ENCODE peak calls at places on chromosomes 13 and 19, in eight cellular contexts. A is mammary epithelial cell, D is pancreas, R is tibial nerve, S is psoas muscle, B is spleen, O is Peyer's patch, Y is endodermal cell. E is an unnamed sample.

GRCh38 chr13:39108746-39109145 is 70.5 kb downstream of the NHLRC3 start:
- DNase-seq in S (no peak), A (no peak), O (no peak), D (no peak), B (no peak), R (no peak), Y (no peak), E (no peak)

GRCh38 chr19:38213911-38214625 is 10.0 kb downstream of the DPF1 start:
- DNase-seq in Y (no peak), O (no peak), R (no peak), S (no peak), A (peak; percentile 87), D (no peak), B (no peak), E (no peak)

GRCh38 chr19:11421607-11422098 is 2.5 kb upstream of the RGL3 start:
- DNase-seq in S (peak; percentile 70), O (no peak), A (no peak), D (no peak), Y (peak; percentile 98), B (peak; percentile 85), R (no peak), E (peak; percentile 58)

GRCh38 chr13:49499889-49500660 is 4.3 kb downstream of the PHF11 start:
- DNase-seq in S (no peak), O (no peak), R (no peak), B (no peak), A (peak; percentile 85), D (no peak), Y (no peak), E (no peak)

GRCh38 chr13:98133949-98134348 is 8.9 kb upstream of the FARP1 start:
- DNase-seq in B (no peak), R (no peak), D (no peak), A (no peak), O (no peak), Y (no peak), S (no peak), E (no peak)

GRCh38 chr19:29586401-29586800 is 19.7 kb upstream of the POP4 start:
- DNase-seq in Y (no peak), A (no peak), D (no peak), O (no peak), B (no peak), S (no peak), R (no peak), E (no peak)

GRCh38 chr19:52981329-52981728 is 18.6 kb upstream of the ZNF816 start:
- DNase-seq in Y (peak; percentile 58), B (no peak), D (no peak), O (no peak), A (no peak), R (no peak), S (no peak), E (no peak)

GRCh38 chr13:41650706-41651105 is 193.4 kb downstream of the RGCC start:
- DNase-seq in S (no peak), Y (no peak), R (no peak), D (no peak), A (no peak), O (no peak), B (no peak), E (no peak)

GRCh38 chr13:22505489-22505888 is 675.3 kb upstream of the SGCG start:
- DNase-seq in Y (no peak), D (no peak), A (no peak), O (no peak), R (no peak), B (no peak), S (no peak), E (no peak)

GRCh38 chr19:55442372-55443044 is 592 bp downstream of the SHISA7 start:
- DNase-seq in A (no peak), O (no peak), S (no peak), Y (peak; percentile 79), D (no peak), R (no peak), B (no peak), E (no peak)

GRCh38 chr19:13153627-13154240 is 3.5 kb downstream of the IER2 start:
- DNase-seq in S (peak; percentile 65), O (no peak), B (peak; percentile 92), R (no peak), Y (no peak), A (no peak), D (peak; percentile 52), E (no peak)

GRCh38 chr19:35744335-35744687 is 907 bp downstream of the U2AF1L4 start:
- DNase-seq in B (no peak), S (no peak), Y (no peak), A (no peak), D (no peak), O (no peak), R (no peak), E (no peak)
- H3K27ac ChIP-seq in B (peak overlapping the region; percentile 99), S (peak overlapping the region; percentile 100), Y (no peak overlapping the region), A (no peak overlapping the region), D (peak overlapping the region; percentile 100), O (peak overlapping the region; percentile 98), R (peak overlapping the region; percentile 100), E (peak overlapping the region; percentile 99)

DNA sequence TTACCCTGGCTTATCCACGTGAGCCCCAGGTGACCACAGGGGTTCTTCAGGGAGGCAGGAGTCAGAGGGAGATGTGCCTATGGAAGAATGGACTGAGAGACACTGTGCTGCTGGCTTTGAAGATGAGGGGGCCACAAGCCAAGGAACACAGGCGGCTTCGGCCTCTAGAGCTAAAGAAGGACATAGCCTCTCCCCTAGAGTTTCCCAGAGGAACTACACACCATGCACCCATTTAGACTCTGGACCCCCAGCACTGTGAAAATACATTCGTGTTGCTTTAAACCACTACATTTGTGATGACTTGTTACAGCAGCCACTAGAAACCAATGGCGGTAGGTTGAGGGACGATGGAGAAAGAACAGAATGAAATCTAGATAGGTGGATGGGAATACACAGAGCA is 13.7 kb upstream of the ATF5 start:
- DNase-seq in A (no peak), D (no peak), O (no peak), S (no peak), R (no peak), Y (no peak), B (no peak), E (no peak)
- H3K4me1 ChIP-seq in A (no peaks in the 10 kb centered on the region), D (no peaks in the 10 kb centered on the region), O (peaks cover 4% of the 10 kb centered on the region), S (no peaks in the 10 kb centered on the region), R (peaks cover 24% of the 10 kb centered on the region), Y (no peaks in the 10 kb centered on the region), B (peaks cover 26% of the 10 kb centered on the region), E (no peaks in the 10 kb centered on the region)

DNA sequence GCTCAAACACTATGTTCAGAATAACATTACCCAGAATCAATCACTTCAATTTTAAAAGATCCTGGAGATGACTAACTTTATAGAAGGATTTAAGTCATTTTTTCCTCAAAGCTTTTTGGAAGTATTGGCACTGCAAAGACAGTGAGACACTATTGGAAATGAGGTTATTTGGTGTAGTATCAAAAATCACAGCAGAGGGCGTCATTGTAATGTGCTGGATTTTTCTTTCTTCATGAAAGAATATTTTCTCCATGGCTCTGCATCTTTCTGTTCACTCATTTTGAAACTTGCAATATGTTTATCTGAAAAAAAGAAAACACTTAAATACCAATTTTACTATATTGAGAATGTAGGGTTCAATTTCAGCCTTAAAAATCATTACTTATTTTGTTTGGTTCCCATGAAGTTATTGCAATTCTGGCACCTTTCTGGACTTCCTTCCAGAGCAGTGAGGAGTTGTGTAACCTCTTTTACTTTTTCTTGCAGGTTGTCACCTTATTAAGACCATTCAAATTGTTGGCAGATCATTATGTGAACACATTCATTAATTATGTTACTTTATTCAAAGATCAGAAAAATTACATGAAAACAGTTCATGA is 3.7 kb upstream of the CSNK1A1L start:
- DNase-seq in S (no peak), B (no peak), D (no peak), A (peak; percentile 19), R (peak; percentile 58), Y (no peak), O (no peak), E (no peak)
- TF ChIP-seq CTCF in S (peak; percentile 49), B (no peak), D (peak; percentile 30), A (peak; percentile 70), R (peak; percentile 63), Y (peak; percentile 83), O (peak; percentile 25), E (peak; percentile 20)

DNA sequence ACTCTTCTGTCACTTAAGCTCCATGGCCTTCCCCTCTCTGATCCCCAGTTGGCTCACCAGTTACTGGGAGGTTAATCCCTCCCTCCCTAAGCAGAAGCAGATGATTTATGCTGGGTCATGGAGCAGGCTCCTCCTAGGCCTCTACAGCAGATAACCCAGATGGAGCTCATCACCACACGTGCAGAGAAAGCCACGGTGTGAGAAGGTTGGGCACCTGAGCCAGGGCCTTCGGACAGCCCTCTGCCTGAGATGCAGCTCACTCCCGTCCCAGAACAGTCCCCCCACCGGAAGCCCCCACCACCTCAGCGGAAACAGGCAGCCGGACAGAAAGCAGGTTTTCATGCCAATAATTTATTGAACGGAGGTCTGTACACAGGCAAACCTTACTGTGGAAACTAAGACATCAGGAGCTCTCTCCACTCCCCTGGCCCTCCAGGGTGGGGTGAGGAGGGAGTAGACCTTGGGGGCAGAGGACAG is 9.8 kb downstream of the ZNF526 start:
- DNase-seq in R (no peak), O (no peak), A (no peak), D (no peak), B (no peak), Y (no peak), S (no peak), E (no peak)
- H3K27ac ChIP-seq in R (no peak overlapping the region), O (no peak overlapping the region), A (no peak overlapping the region), D (no peak overlapping the region), B (no peak overlapping the region), Y (no peak overlapping the region), S (no peak overlapping the region), E (no peak overlapping the region)

GRCh38 chr19:2224754-2225349 is 11.3 kb downstream of the PLEKHJ1 start:
- DNase-seq in R (no peak), B (no peak), O (no peak), S (no peak), A (no peak), Y (no peak), D (no peak), E (no peak)
- H3K4me1 ChIP-seq in R (peaks cover 25% of the 10 kb centered on the region), B (no peaks in the 10 kb centered on the region), O (peaks cover 4% of the 10 kb centered on the region), S (peaks cover 5% of the 10 kb centered on the region), A (no peaks in the 10 kb centered on the region), Y (no peaks in the 10 kb centered on the region), D (no peaks in the 10 kb centered on the region), E (no peaks in the 10 kb centered on the region)

GRCh38 chr19:57506163-57506562 is 6.4 kb downstream of the ZNF773 start:
- DNase-seq in S (no peak), B (no peak), O (no peak), Y (no peak), A (no peak), R (no peak), D (no peak), E (no peak)
- TF ChIP-seq CTCF in S (no peak), B (no peak), O (no peak), Y (no peak), A (no peak), R (no peak), D (no peak), E (no peak)

E was measured in lung.